ENCODE peak calls at places on chromosome 20, in five cellular contexts. G is NCI-H1436, M is dermis blood vessel endothelial cell, T is activated T-cell treated with anti-CD3 and anti-CD28 coated beads for 1 hour, N is choroid plexus epithelial cell. F is an unnamed sample.

GRCh38 chr20:41249371-41249770 is 68.2 kb downstream of the ZHX3 start:
- DNase-seq in N (peak), G (no peak), T (no peak), M (peak), F (no peak)

GRCh38 chr20:16025084-16025483 is 548.2 kb downstream of the KIF16B start:
- DNase-seq in N (no peak), G (no peak), M (no peak), T (no peak), F (no peak)

GRCh38 chr20:1933465-1933870 is 38.3 kb downstream of the SIRPA start:
- DNase-seq in N (no peak), G (no peak), T (no peak), M (no peak), F (no peak)

GRCh38 chr20:19497064-19497463 is 261.0 kb upstream of the RIN2 start:
- DNase-seq in M (no peak), T (no peak), G (no peak), N (peak), F (no peak)

GRCh38 chr20:49785851-49786174 is 26.8 kb upstream of the SLC9A8 start:
- DNase-seq in T (no peak), N (no peak), G (no peak), M (no peak), F (no peak)

GRCh38 chr20:48607544-48607865 is 220.3 kb downstream of the PREX1 start:
- DNase-seq in M (no peak), T (no peak), G (no peak), N (no peak), F (no peak)

GRCh38 chr20:10565922-10566897 is 107.6 kb downstream of the JAG1 start:
- DNase-seq in N (peak), M (peak), G (no peak), T (no peak), F (no peak)

GRCh38 chr20:43681991-43682410 is 15.1 kb downstream of the MYBL2 start:
- DNase-seq in T (no peak), M (no peak), G (no peak), N (no peak), F (no peak)

GRCh38 chr20:22717466-22717865 is 133.1 kb upstream of the FOXA2 start:
- DNase-seq in T (no peak), G (no peak), M (peak), N (peak), F (no peak)

GRCh38 chr20:25045343-25045712 is 12.6 kb downstream of the ACSS1 start:
- DNase-seq in G (no peak), M (no peak), T (no peak), N (no peak), F (no peak)

GRCh38 chr20:17314262-17314661 is 87.4 kb downstream of the PCSK2 start:
- DNase-seq in M (no peak), T (no peak), N (no peak), G (no peak), F (no peak)

GRCh38 chr20:64102647-64103354 is 4.6 kb downstream of the NPBWR2 start:
- DNase-seq in T (no peak), M (no peak), G (peak), N (no peak), F (no peak)

GRCh38 chr20:38338849-38339520 is 7.3 kb upstream of the LBP start:
- DNase-seq in T (no peak), M (peak), N (peak), G (no peak), F (peak)

GRCh38 chr20:51087306-51087705 is 64.4 kb upstream of the KCNG1 start:
- DNase-seq in M (no peak), T (no peak), N (peak), G (no peak), F (no peak)

GRCh38 chr20:10433623-10434466 is at the start of gene MKKS:
- DNase-seq in M (peak), N (peak), T (peak), G (peak), F (peak)

GRCh38 chr20:38728911-38729642 is 4.8 kb downstream of the SLC32A1 start:
- DNase-seq in G (peak), N (no peak), M (no peak), T (no peak), F (no peak)

GRCh38 chr20:1376453-1377270 is 16.2 kb downstream of the FKBP1A start:
- DNase-seq in G (no peak), N (no peak), M (peak), T (no peak), F (no peak)

GRCh38 chr20:14617123-14617522 is 279.7 kb upstream of the FLRT3 start:
- DNase-seq in M (no peak), G (no peak), N (no peak), T (no peak), F (no peak)

GRCh38 chr20:63402178-63402859 is 41.2 kb upstream of the CHRNA4 start:
- DNase-seq in M (no peak), N (no peak), T (no peak), G (peak), F (peak)

GRCh38 chr20:61561111-61561830 is 309.2 kb downstream of the CDH4 start:
- DNase-seq in M (no peak), N (no peak), G (no peak), T (no peak), F (no peak)

F was measured in SK-MEL-5.